ENCODE peak calls at places on chromosomes 7 and 10, in six cellular contexts. G, K, A, U, Z and Q are unnamed samples.

GRCh38 chr10:104589871-104590270 is 51.2 kb upstream of the SORCS3 start:
- DNase-seq in G (no peak), K (no peak), A (no peak), U (peak; percentile 9), Z (no peak), Q (no peak)

GRCh38 chr7:29017666-29018065 is 59.5 kb upstream of the TRIL start:
- DNase-seq in G (no peak), K (no peak), A (no peak), U (peak; percentile 18), Z (no peak), Q (no peak)

GRCh38 chr7:44348851-44349781 is 23.7 kb upstream of the CAMK2B start:
- DNase-seq in G (no peak), K (no peak), A (no peak), U (no peak), Z (no peak), Q (no peak)

GRCh38 chr10:1409359-1409750 is 328.0 kb downstream of the ADARB2 start:
- DNase-seq in G (no peak), K (no peak), A (no peak), U (no peak), Z (no peak), Q (no peak)

GRCh38 chr7:127705461-127705959 is 53.5 kb downstream of the SND1 start:
- DNase-seq in G (no peak), K (no peak), A (no peak), U (no peak), Z (no peak), Q (no peak)

GRCh38 chr10:83582407-83583095 is 556.8 kb upstream of the GHITM start:
- DNase-seq in G (no peak), K (no peak), A (no peak), U (no peak), Z (no peak), Q (no peak)

GRCh38 chr10:58335306-58336005 is 650 bp downstream of the UBE2D1 start:
- DNase-seq in G (peak; percentile 15), K (no peak), A (peak; percentile 74), U (no peak), Z (peak; percentile 16), Q (no peak)

GRCh38 chr10:73648975-73649829 is 6.6 kb downstream of the SYNPO2L start:
- DNase-seq in G (no peak), K (no peak), A (no peak), U (no peak), Z (no peak), Q (no peak)

GRCh38 chr7:42272793-42273665 is 36.0 kb upstream of the GLI3 start:
- DNase-seq in G (no peak), K (no peak), A (no peak), U (peak; percentile 81), Z (no peak), Q (no peak)
- TF ChIP-seq CTCF in G (peak; percentile 24), K (peak; percentile 9), A (peak; percentile 12), U (peak; percentile 61), Z (no peak), Q (peak; percentile 52)

GRCh38 chr7:105531797-105532671 is at the start of gene RINT1:
- DNase-seq in G (peak; percentile 94), K (peak; percentile 86), A (peak; percentile 91), U (peak; percentile 92), Z (peak; percentile 85), Q (peak; percentile 92)
- TF ChIP-seq CTCF in G (peak; percentile 92), K (peak; percentile 86), A (peak; percentile 74), U (peak; percentile 71), Z (peak; percentile 78), Q (peak; percentile 86)

GRCh38 chr10:71622656-71623055 is 96.9 kb downstream of the C10orf105 start:
- DNase-seq in G (no peak), K (no peak), A (no peak), U (no peak), Z (no peak), Q (no peak)

GRCh38 chr10:71623986-71624291 is 95.6 kb downstream of the C10orf105 start:
- DNase-seq in G (no peak), K (no peak), A (no peak), U (no peak), Z (no peak), Q (no peak)

GRCh38 chr10:71621263-71621751 is 98.3 kb downstream of the C10orf105 start:
- DNase-seq in G (no peak), K (no peak), A (no peak), U (peak; percentile 61), Z (no peak), Q (no peak)

GRCh38 chr10:71621783-71622526 is 97.6 kb downstream of the C10orf105 start:
- DNase-seq in G (no peak), K (no peak), A (peak; percentile 42), U (peak; percentile 47), Z (no peak), Q (no peak)

GRCh38 chr10:71623098-71623985 is 96.2 kb downstream of the C10orf105 start:
- DNase-seq in G (no peak), K (peak; percentile 45), A (no peak), U (peak; percentile 33), Z (no peak), Q (no peak)
- TF ChIP-seq CTCF in G (no peak), K (peak; percentile 4), A (no peak), U (peak; percentile 33), Z (peak; percentile 23), Q (peak; percentile 48)

DNA sequence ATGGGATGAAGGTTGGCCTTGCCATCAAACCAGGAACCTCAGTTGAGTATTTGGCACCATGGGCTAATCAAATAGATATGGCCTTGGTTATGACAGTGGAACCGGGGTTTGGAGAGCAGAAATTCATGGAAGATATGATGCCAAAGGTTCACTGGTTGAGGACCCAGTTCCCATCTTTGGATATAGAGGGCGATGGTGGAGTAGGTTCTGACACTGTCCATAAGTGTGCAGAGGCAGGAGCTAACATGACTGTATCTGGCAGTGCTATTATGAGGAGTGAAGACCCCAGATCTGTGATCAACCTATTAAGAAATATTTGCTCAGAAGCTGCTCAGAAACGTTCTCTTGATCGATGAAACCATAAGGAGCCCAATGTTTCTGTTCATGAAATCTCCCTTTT is 641 bp downstream of the RPEL1 start:
- DNase-seq in G (no peak), K (no peak), A (no peak), U (no peak), Z (no peak), Q (no peak)
- TF ChIP-seq CTCF in G (no peak), K (no peak), A (no peak), U (no peak), Z (peak; percentile 8), Q (no peak)

DNA sequence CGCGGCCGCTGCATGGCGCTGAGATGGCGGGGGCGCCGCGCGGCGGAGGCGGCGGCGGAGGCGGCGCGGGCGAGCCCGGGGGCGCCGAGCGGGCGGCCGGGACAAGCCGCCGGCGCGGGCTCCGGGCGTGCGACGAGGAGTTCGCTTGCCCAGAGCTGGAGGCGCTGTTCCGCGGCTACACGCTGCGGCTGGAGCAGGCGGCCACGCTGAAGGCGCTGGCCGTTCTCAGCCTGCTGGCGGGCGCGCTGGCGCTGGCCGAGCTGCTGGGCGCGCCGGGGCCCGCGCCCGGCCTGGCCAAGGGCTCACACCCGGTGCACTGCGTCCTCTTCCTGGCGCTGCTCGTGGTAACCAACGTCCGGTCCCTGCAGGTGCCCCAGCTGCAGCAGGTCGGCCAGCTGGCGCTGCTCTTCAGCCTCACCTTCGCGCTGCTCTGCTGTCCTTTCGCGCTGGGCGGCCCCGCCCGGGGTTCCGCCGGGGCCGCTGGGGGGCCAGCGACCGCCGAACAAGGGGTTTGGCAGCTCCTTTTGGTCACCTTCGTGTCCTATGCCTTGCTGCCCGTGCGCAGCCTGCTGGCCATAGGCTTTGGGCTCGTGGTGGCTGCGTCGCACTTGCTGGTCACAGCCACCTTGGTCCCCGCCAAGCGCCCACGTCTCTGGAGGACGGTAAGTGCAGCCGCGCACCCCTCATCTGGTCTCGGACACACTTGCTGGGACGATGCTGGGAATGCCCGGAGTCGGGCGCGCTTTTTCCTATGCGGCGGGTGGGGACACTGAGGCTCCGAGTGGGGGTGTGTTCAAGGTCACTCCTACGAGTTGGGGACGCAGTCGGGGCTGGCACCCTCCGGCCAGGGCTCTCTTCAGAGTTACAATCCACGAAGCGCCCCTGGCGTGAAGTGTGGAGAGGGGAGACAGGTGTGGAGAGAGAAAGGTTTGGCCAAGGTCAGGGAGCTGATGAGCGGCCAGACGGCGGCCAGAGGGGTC is 643 bp downstream of the ADCY1 start:
- DNase-seq in G (peak; percentile 79), K (peak; percentile 83), A (no peak), U (peak; percentile 45), Z (peak; percentile 64), Q (no peak)
- TF ChIP-seq CTCF in G (peak; percentile 15), K (peak; percentile 30), A (no peak), U (no peak), Z (peak; percentile 44), Q (peak; percentile 62)

GRCh38 chr10:62373639-62373994 is 552 bp upstream of the ZNF365 start:
- DNase-seq in G (no peak), K (no peak), A (no peak), U (no peak), Z (no peak), Q (no peak)

GRCh38 chr10:62376064-62377025 is 2.2 kb downstream of the ZNF365 start:
- DNase-seq in G (no peak), K (no peak), A (no peak), U (no peak), Z (no peak), Q (no peak)

GRCh38 chr10:62373995-62374861 is at the start of gene ZNF365:
- DNase-seq in G (peak; percentile 14), K (peak; percentile 43), A (peak; percentile 34), U (peak; percentile 40), Z (peak; percentile 23), Q (peak; percentile 73)

GRCh38 chr10:62377026-62377415 is 2.9 kb downstream of the ZNF365 start:
- DNase-seq in G (no peak), K (no peak), A (no peak), U (no peak), Z (no peak), Q (no peak)

GRCh38 chr10:62374862-62375710 is 917 bp downstream of the ZNF365 start:
- DNase-seq in G (no peak), K (peak; percentile 24), A (no peak), U (no peak), Z (no peak), Q (no peak)
- TF ChIP-seq CTCF in G (no peak), K (no peak), A (no peak), U (no peak), Z (no peak), Q (no peak)